ENCODE peak calls at places on chromosomes 12 and 14, in five cellular contexts. K is GM23248, W is fibroblast of lung, B is PC-9, X is endothelial cell of umbilical vein. L is an unnamed sample. For H3K79me2, the result is how much of the 10 kb centered on the place peaks cover.

GRCh38 chr12:50402270-50403000 is 1.8 kb downstream of the LARP4 start:
- DNase-seq in B (no peak), K (peak), W (peak), X (peak), L (no peak)

GRCh38 chr12:80837342-80837978 is 100.3 kb downstream of the LIN7A start:
- DNase-seq in K (peak), W (peak), X (peak), B (peak), L (peak)

GRCh38 chr12:117571321-117571720 is 209.9 kb upstream of the NOS1 start:
- DNase-seq in K (no peak), W (no peak), X (no peak), B (no peak), L (no peak)

GRCh38 chr12:122891661-122892525 is 4.0 kb downstream of the VPS37B start:
- DNase-seq in K (peak), B (no peak), W (peak), X (peak), L (no peak)

GRCh38 chr14:68649461-68650189 is 143.2 kb downstream of the ZFP36L1 start:
- DNase-seq in B (no peak), X (no peak), K (peak), W (peak), L (no peak)

GRCh38 chr14:100525615-100526014 is 61.6 kb downstream of the BEGAIN start:
- DNase-seq in W (no peak), K (no peak), X (no peak), B (no peak), L (no peak)

GRCh38 chr12:32482226-32482625 is 82.9 kb downstream of the FGD4 start:
- DNase-seq in X (peak), W (no peak), K (no peak), B (no peak), L (no peak)

GRCh38 chr12:78778339-78778738 is 86.2 kb upstream of the SYT1 start:
- DNase-seq in W (no peak), X (no peak), K (peak), B (no peak), L (no peak)

GRCh38 chr12:65911321-65911720 is 87.0 kb downstream of the HMGA2 start:
- DNase-seq in X (peak), W (peak), K (peak), B (no peak), L (peak)

GRCh38 chr12:59158681-59159080 is 238.4 kb upstream of the LRIG3 start:
- DNase-seq in K (no peak), X (no peak), W (no peak), B (no peak), L (no peak)

GRCh38 chr12:47828967-47829482 is 9.3 kb upstream of the HDAC7 start:
- DNase-seq in K (peak), B (peak), X (peak), W (peak), L (peak)

GRCh38 chr12:389138-390096 is at the start of gene KDM5A:
- DNase-seq in B (peak), X (peak), K (peak), W (peak), L (peak)

GRCh38 chr12:3571323-3571722 is 80.3 kb downstream of the PRMT8 start:
- DNase-seq in W (no peak), X (no peak), K (no peak), B (no peak), L (peak)

GRCh38 chr14:55336161-55336560 is 64.9 kb downstream of the FBXO34 start:
- DNase-seq in X (peak), K (peak), B (peak), W (no peak), L (no peak)

GRCh38 chr12:118188690-118189371 is 52.9 kb downstream of the PEBP1 start:
- DNase-seq in X (peak), W (peak), K (peak), B (no peak), L (no peak)

GRCh38 chr12:87816186-87816585 is 213.0 kb downstream of the C12orf50 start:
- DNase-seq in K (peak), W (peak), X (peak), B (no peak), L (no peak)

GRCh38 chr14:95388699-95389098 is 69.0 kb upstream of the CLMN start:
- DNase-seq in W (no peak), X (no peak), B (no peak), K (peak), L (no peak)

GRCh38 chr14:40417777-40418401 is 985.7 kb upstream of the FBXO33 start:
- DNase-seq in B (peak), X (no peak), K (peak), W (peak), L (peak)

GRCh38 chr12:123251403-123252076 is 18.3 kb downstream of the MTRFR start:
- DNase-seq in X (no peak), K (no peak), B (no peak), W (no peak), L (no peak)

GRCh38 chr12:12331896-12332295 is 18.1 kb downstream of the MANSC1 start:
- DNase-seq in X (no peak), W (no peak), B (peak), K (no peak), L (peak)
- H3K4me2 ChIP-seq in X (no peak), W (no peak), B (peak), K (no peak), L (peak)

DNA sequence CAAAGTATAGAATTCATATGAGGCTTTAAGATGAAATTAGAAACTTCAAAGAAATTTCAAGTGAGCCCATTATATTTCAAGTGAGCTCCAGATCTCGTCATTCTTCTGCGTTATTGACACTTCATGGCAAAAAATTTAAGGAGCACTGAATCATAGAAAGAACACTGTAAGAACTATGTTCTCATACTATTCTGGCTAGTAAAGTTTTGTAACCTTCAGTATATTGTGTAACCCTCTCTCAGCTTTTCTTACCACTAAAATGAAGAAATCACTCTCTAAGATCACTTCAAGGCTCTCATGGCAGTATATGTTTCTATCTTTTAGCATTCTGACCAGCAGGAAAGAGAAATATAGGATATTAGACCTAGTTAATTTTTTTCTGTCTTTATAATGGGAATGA is 6.3 kb downstream of the GPHN start:
- DNase-seq in B (no peak), W (no peak), K (peak), X (no peak), L (no peak)
- H3K79me2 ChIP-seq in B (half or more), W (under half), K (half or more), X (under half), L (half or more)

GRCh38 chr12:24424889-24425600 is 475.6 kb upstream of the SOX5 start:
- DNase-seq in B (no peak), X (no peak), W (peak), K (no peak), L (no peak)

GRCh38 chr12:24423611-24424010 is 474.1 kb upstream of the SOX5 start:
- DNase-seq in K (no peak), B (no peak), W (no peak), X (no peak), L (no peak)

GRCh38 chr12:24424376-24424775 is 474.9 kb upstream of the SOX5 start:
- DNase-seq in B (no peak), X (no peak), K (no peak), W (no peak), L (no peak)

GRCh38 chr12:24427776-24428175 is 478.3 kb upstream of the SOX5 start:
- DNase-seq in X (no peak), B (no peak), K (no peak), W (no peak), L (no peak)

DNA sequence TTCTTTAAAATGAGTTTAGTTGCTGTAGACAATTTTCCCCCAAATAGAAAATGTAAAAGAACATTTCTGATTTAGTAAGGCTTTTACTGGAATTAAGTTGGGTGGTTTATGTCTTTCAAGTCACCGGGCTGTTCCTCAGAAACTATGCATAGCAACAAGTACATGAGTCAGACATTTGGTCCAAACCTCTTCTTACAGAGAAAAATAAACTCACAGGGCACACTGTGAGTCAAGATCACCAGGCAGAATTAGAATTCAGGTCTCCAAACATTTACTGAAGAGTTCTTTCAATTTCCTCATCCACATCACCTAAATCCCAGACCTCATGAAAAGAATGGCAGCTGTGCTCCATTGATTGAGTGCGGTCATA is 476.1 kb upstream of the SOX5 start:
- DNase-seq in W (peak), B (no peak), K (no peak), X (no peak), L (peak)
- H3K4me2 ChIP-seq in W (no peak), B (no peak), K (no peak), X (no peak), L (no peak)

GRCh38 chr12:96223411-96224218 is 29.4 kb downstream of the ELK3 start:
- DNase-seq in B (no peak), X (peak), W (no peak), K (no peak), L (no peak)
- H3K79me2 ChIP-seq in B (half or more), X (half or more), W (half or more), K (half or more), L (under half)

GRCh38 chr14:92940543-92940942 is 17.6 kb downstream of the CHGA start:
- DNase-seq in K (no peak), X (no peak), B (no peak), W (no peak), L (no peak)

GRCh38 chr14:92942576-92942975 is 19.6 kb downstream of the CHGA start:
- DNase-seq in X (no peak), W (no peak), K (no peak), B (no peak), L (no peak)

GRCh38 chr14:92942136-92942535 is 19.2 kb downstream of the CHGA start:
- DNase-seq in K (no peak), B (no peak), W (no peak), X (no peak), L (no peak)

GRCh38 chr14:92942976-92943710 is 20.2 kb downstream of the CHGA start:
- DNase-seq in B (no peak), K (no peak), W (no peak), X (no peak), L (no peak)

GRCh38 chr14:92941531-92941930 is 18.6 kb downstream of the CHGA start:
- DNase-seq in K (no peak), X (no peak), W (no peak), B (no peak), L (no peak)
- H3K4me2 ChIP-seq in K (no peak), X (no peak), W (no peak), B (no peak), L (no peak)

DNA sequence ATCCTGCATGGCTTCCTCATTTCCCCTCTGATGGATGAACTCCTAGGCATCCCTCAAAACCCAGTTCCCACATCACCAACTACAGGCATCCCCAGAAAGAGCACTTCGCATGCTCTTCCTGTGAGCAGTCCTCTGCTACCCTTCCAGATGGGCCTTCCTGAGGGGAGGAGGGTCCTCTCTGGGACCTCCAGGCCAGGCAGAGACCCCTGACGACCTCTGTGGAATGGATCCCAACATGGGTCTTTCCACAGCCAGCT is 1.9 kb downstream of the AKT1 start:
- DNase-seq in W (no peak), X (no peak), K (no peak), B (no peak), L (no peak)
- H3K79me2 ChIP-seq in W (half or more), X (half or more), K (half or more), B (under half), L (half or more)

DNA sequence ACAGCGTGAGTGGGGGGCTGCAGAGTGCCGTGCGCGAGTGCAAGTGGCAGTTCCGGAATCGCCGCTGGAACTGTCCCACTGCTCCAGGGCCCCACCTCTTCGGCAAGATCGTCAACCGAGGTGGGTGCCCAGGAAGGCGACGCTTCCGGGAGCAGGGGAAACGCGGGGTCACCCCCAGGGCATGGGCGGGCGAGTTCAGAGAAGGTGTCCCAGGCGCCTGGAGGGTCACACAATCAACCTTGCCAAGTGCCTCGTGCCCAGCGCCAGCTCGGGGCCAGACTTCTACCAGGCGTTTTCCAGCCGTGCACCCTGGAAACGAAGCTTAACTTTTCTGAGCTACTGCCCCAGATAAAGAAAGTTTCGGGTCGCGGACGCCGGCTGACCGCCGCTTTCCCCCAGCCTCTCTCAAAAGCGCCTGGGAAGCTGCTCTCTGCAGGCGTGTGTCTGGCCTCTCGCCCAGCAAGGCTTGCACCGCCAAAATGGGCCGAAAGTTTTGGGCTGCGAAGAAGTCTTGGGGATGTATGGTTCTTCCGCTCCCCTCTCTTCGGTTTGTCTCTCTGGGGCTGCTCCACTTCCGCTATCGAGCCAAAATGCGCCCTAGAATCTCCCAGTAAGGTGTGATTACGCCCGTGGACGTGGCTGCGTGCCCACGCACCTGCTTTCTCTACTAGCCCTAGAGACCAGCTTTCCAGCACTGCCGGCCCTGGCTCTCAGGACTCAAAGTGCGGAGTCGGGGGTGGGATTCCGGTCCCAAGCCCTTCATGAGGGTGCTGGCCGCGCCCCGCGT is 1.7 kb downstream of the WNT1 start:
- DNase-seq in K (peak), B (no peak), W (no peak), X (no peak), L (no peak)
- H3K4me2 ChIP-seq in K (peak), B (peak), W (no peak), X (no peak), L (peak)

GRCh38 chr14:39099748-39100147 is 3.3 kb downstream of the SEC23A start:
- DNase-seq in K (no peak), B (no peak), X (no peak), W (no peak), L (no peak)
- H3K79me2 ChIP-seq in K (half or more), B (under half), X (half or more), W (half or more), L (half or more)

GRCh38 chr14:53947452-53948180 is 9.0 kb downstream of the BMP4 start:
- DNase-seq in B (no peak), X (peak), K (no peak), W (peak), L (no peak)
- H3K4me2 ChIP-seq in B (no peak), X (peak), K (no peak), W (no peak), L (peak)